ENCODE peak calls at places on chromosomes 5 and 9, in five cellular contexts. One of them, this sample, is unnamed.
A peak's percentile ranks its signal among the peaks of the same experiment; 100 is the strongest.

GRCh38 chr9:126320158-126320922 is 6.3 kb upstream of the MVB12B start:
- DNase-seq in activated CD8-positive, alpha-beta memory T cell treated with anti-CD3 and anti-CD28 coated beads, Interleukin-2, amount 50 U/mL, for 4 hours: no peak
- DNase-seq in NCI-H82: no peak
- DNase-seq in CD4-positive, alpha-beta T cell: no peak
- DNase-seq in stimulated activated CD4-positive, alpha-beta T cell treated with anti-CD3 and anti-CD28 coated beads, Interleukin-2, amount 100 ng/mL, for 24 hours: no peak
- DNase-seq in this sample: no peak

GRCh38 chr5:176157656-176158055 is 80.6 kb upstream of the SIMC1 start:
- DNase-seq in activated CD8-positive, alpha-beta memory T cell treated with anti-CD3 and anti-CD28 coated beads, Interleukin-2, amount 50 U/mL, for 4 hours: no peak
- DNase-seq in NCI-H82: no peak
- DNase-seq in stimulated activated CD4-positive, alpha-beta T cell treated with anti-CD3 and anti-CD28 coated beads, Interleukin-2, amount 100 ng/mL, for 24 hours: no peak
- DNase-seq in CD4-positive, alpha-beta T cell: no peak
- DNase-seq in this sample: no peak

GRCh38 chr5:83586874-83587776 is 115.6 kb downstream of the VCAN start:
- DNase-seq in CD4-positive, alpha-beta T cell: no peak
- DNase-seq in stimulated activated CD4-positive, alpha-beta T cell treated with anti-CD3 and anti-CD28 coated beads, Interleukin-2, amount 100 ng/mL, for 24 hours: no peak
- DNase-seq in activated CD8-positive, alpha-beta memory T cell treated with anti-CD3 and anti-CD28 coated beads, Interleukin-2, amount 50 U/mL, for 4 hours: no peak
- DNase-seq in NCI-H82: no peak
- DNase-seq in this sample: no peak

GRCh38 chr5:138241688-138242547 is 28.8 kb upstream of the CDC23 start:
- DNase-seq in stimulated activated CD4-positive, alpha-beta T cell treated with anti-CD3 and anti-CD28 coated beads, Interleukin-2, amount 100 ng/mL, for 24 hours: no peak
- DNase-seq in CD4-positive, alpha-beta T cell: peak; percentile 3
- DNase-seq in NCI-H82: peak; percentile 89
- DNase-seq in activated CD8-positive, alpha-beta memory T cell treated with anti-CD3 and anti-CD28 coated beads, Interleukin-2, amount 50 U/mL, for 4 hours: no peak
- DNase-seq in this sample: peak; percentile 33

GRCh38 chr9:138060365-138060764 is 182.8 kb downstream of the CACNA1B start:
- DNase-seq in activated CD8-positive, alpha-beta memory T cell treated with anti-CD3 and anti-CD28 coated beads, Interleukin-2, amount 50 U/mL, for 4 hours: no peak
- DNase-seq in NCI-H82: no peak
- DNase-seq in stimulated activated CD4-positive, alpha-beta T cell treated with anti-CD3 and anti-CD28 coated beads, Interleukin-2, amount 100 ng/mL, for 24 hours: no peak
- DNase-seq in CD4-positive, alpha-beta T cell: no peak
- DNase-seq in this sample: no peak

GRCh38 chr5:153476767-153477166 is 13.7 kb upstream of the GRIA1 start:
- DNase-seq in NCI-H82: peak; percentile 5
- DNase-seq in CD4-positive, alpha-beta T cell: no peak
- DNase-seq in activated CD8-positive, alpha-beta memory T cell treated with anti-CD3 and anti-CD28 coated beads, Interleukin-2, amount 50 U/mL, for 4 hours: no peak
- DNase-seq in stimulated activated CD4-positive, alpha-beta T cell treated with anti-CD3 and anti-CD28 coated beads, Interleukin-2, amount 100 ng/mL, for 24 hours: no peak
- DNase-seq in this sample: no peak

GRCh38 chr5:168809218-168809617 is 230.1 kb upstream of the PANK3 start:
- DNase-seq in NCI-H82: no peak
- DNase-seq in stimulated activated CD4-positive, alpha-beta T cell treated with anti-CD3 and anti-CD28 coated beads, Interleukin-2, amount 100 ng/mL, for 24 hours: no peak
- DNase-seq in activated CD8-positive, alpha-beta memory T cell treated with anti-CD3 and anti-CD28 coated beads, Interleukin-2, amount 50 U/mL, for 4 hours: no peak
- DNase-seq in CD4-positive, alpha-beta T cell: no peak
- DNase-seq in this sample: no peak

GRCh38 chr9:15696979-15697378 is 144.1 kb downstream of the CCDC171 start:
- DNase-seq in NCI-H82: no peak
- DNase-seq in activated CD8-positive, alpha-beta memory T cell treated with anti-CD3 and anti-CD28 coated beads, Interleukin-2, amount 50 U/mL, for 4 hours: no peak
- DNase-seq in stimulated activated CD4-positive, alpha-beta T cell treated with anti-CD3 and anti-CD28 coated beads, Interleukin-2, amount 100 ng/mL, for 24 hours: no peak
- DNase-seq in CD4-positive, alpha-beta T cell: no peak
- DNase-seq in this sample: no peak

GRCh38 chr5:1795506-1795905 is 4.1 kb downstream of the MRPL36 start:
- DNase-seq in activated CD8-positive, alpha-beta memory T cell treated with anti-CD3 and anti-CD28 coated beads, Interleukin-2, amount 50 U/mL, for 4 hours: no peak
- DNase-seq in stimulated activated CD4-positive, alpha-beta T cell treated with anti-CD3 and anti-CD28 coated beads, Interleukin-2, amount 100 ng/mL, for 24 hours: no peak
- DNase-seq in NCI-H82: no peak
- DNase-seq in CD4-positive, alpha-beta T cell: no peak
- DNase-seq in this sample: no peak

GRCh38 chr5:133404724-133405123 is 207.6 kb downstream of the FSTL4 start:
- DNase-seq in CD4-positive, alpha-beta T cell: no peak
- DNase-seq in activated CD8-positive, alpha-beta memory T cell treated with anti-CD3 and anti-CD28 coated beads, Interleukin-2, amount 50 U/mL, for 4 hours: no peak
- DNase-seq in NCI-H82: no peak
- DNase-seq in stimulated activated CD4-positive, alpha-beta T cell treated with anti-CD3 and anti-CD28 coated beads, Interleukin-2, amount 100 ng/mL, for 24 hours: peak; percentile 10
- DNase-seq in this sample: no peak

GRCh38 chr9:129630967-129631672 is 5.2 kb downstream of the NTMT1 start:
- DNase-seq in CD4-positive, alpha-beta T cell: no peak
- DNase-seq in activated CD8-positive, alpha-beta memory T cell treated with anti-CD3 and anti-CD28 coated beads, Interleukin-2, amount 50 U/mL, for 4 hours: no peak
- DNase-seq in stimulated activated CD4-positive, alpha-beta T cell treated with anti-CD3 and anti-CD28 coated beads, Interleukin-2, amount 100 ng/mL, for 24 hours: no peak
- DNase-seq in NCI-H82: no peak
- DNase-seq in this sample: peak; percentile 64

GRCh38 chr5:116370886-116371285 is 203.7 kb downstream of the SEMA6A start:
- DNase-seq in CD4-positive, alpha-beta T cell: no peak
- DNase-seq in NCI-H82: no peak
- DNase-seq in activated CD8-positive, alpha-beta memory T cell treated with anti-CD3 and anti-CD28 coated beads, Interleukin-2, amount 50 U/mL, for 4 hours: no peak
- DNase-seq in stimulated activated CD4-positive, alpha-beta T cell treated with anti-CD3 and anti-CD28 coated beads, Interleukin-2, amount 100 ng/mL, for 24 hours: no peak
- DNase-seq in this sample: no peak

GRCh38 chr9:86669442-86669841 is 277.9 kb downstream of the GAS1 start:
- DNase-seq in activated CD8-positive, alpha-beta memory T cell treated with anti-CD3 and anti-CD28 coated beads, Interleukin-2, amount 50 U/mL, for 4 hours: no peak
- DNase-seq in NCI-H82: no peak
- DNase-seq in CD4-positive, alpha-beta T cell: no peak
- DNase-seq in stimulated activated CD4-positive, alpha-beta T cell treated with anti-CD3 and anti-CD28 coated beads, Interleukin-2, amount 100 ng/mL, for 24 hours: no peak
- DNase-seq in this sample: no peak

GRCh38 chr5:151094861-151095260 is 14.0 kb upstream of the TNIP1 start:
- DNase-seq in activated CD8-positive, alpha-beta memory T cell treated with anti-CD3 and anti-CD28 coated beads, Interleukin-2, amount 50 U/mL, for 4 hours: no peak
- DNase-seq in stimulated activated CD4-positive, alpha-beta T cell treated with anti-CD3 and anti-CD28 coated beads, Interleukin-2, amount 100 ng/mL, for 24 hours: no peak
- DNase-seq in NCI-H82: peak; percentile 11
- DNase-seq in CD4-positive, alpha-beta T cell: no peak
- DNase-seq in this sample: no peak